ENCODE peak calls at places on chromosomes 7 and 10, in five cellular contexts. One of them, this sample, is unnamed.

GRCh38 chr10:77159538-77160110 is 478.0 kb downstream of the KCNMA1 start:
- DNase-seq in heart left ventricle: no peak
- DNase-seq in heart right ventricle: no peak
- DNase-seq in small intestine: no peak
- DNase-seq in cardiac muscle cell: no peak
- DNase-seq in this sample: no peak

GRCh38 chr10:71821909-71822763 is 28.9 kb downstream of the PSAP start:
- DNase-seq in heart left ventricle: no peak
- DNase-seq in heart right ventricle: no peak
- DNase-seq in small intestine: no peak
- DNase-seq in cardiac muscle cell: no peak
- DNase-seq in this sample: no peak

GRCh38 chr10:46042527-46042926 is 3.5 kb downstream of the MSMB start:
- DNase-seq in heart left ventricle: no peak
- DNase-seq in heart right ventricle: no peak
- DNase-seq in small intestine: no peak
- DNase-seq in cardiac muscle cell: no peak
- DNase-seq in this sample: no peak

GRCh38 chr10:76973515-76974289 is 663.9 kb downstream of the KCNMA1 start:
- DNase-seq in heart left ventricle: no peak
- DNase-seq in heart right ventricle: no peak
- DNase-seq in small intestine: no peak
- DNase-seq in cardiac muscle cell: no peak
- DNase-seq in this sample: no peak

GRCh38 chr10:72935358-72935757 is 19.2 kb downstream of the PLA2G12B start:
- DNase-seq in heart left ventricle: no peak
- DNase-seq in heart right ventricle: no peak
- DNase-seq in small intestine: no peak
- DNase-seq in cardiac muscle cell: no peak
- DNase-seq in this sample: no peak

GRCh38 chr10:33952692-33953360 is 618.4 kb upstream of the NRP1 start:
- DNase-seq in heart left ventricle: no peak
- DNase-seq in heart right ventricle: no peak
- DNase-seq in small intestine: no peak
- DNase-seq in cardiac muscle cell: no peak
- DNase-seq in this sample: no peak

GRCh38 chr7:98084631-98085030 is 22.0 kb upstream of the LMTK2 start:
- DNase-seq in heart left ventricle: no peak
- DNase-seq in heart right ventricle: no peak
- DNase-seq in small intestine: no peak
- DNase-seq in cardiac muscle cell: no peak
- DNase-seq in this sample: no peak

GRCh38 chr10:15035385-15036301 is 8.1 kb upstream of the OLAH start:
- DNase-seq in heart left ventricle: no peak
- DNase-seq in heart right ventricle: no peak
- DNase-seq in small intestine: no peak
- DNase-seq in cardiac muscle cell: no peak
- DNase-seq in this sample: peak; percentile 16

GRCh38 chr10:22183771-22184466 is 33.9 kb downstream of the EBLN1 start:
- DNase-seq in heart left ventricle: no peak
- DNase-seq in heart right ventricle: no peak
- DNase-seq in small intestine: no peak
- DNase-seq in cardiac muscle cell: no peak
- DNase-seq in this sample: no peak

GRCh38 chr10:11863353-11864105 is 40.4 kb downstream of the PROSER2 start:
- DNase-seq in heart left ventricle: no peak
- DNase-seq in heart right ventricle: no peak
- DNase-seq in small intestine: peak; percentile 57
- DNase-seq in cardiac muscle cell: no peak
- DNase-seq in this sample: no peak

GRCh38 chr10:63491558-63492316 is 26.0 kb upstream of the JMJD1C start:
- DNase-seq in heart left ventricle: no peak
- DNase-seq in heart right ventricle: no peak
- DNase-seq in small intestine: no peak
- DNase-seq in cardiac muscle cell: peak; percentile 28
- DNase-seq in this sample: no peak

GRCh38 chr10:71270301-71270777 is 48.7 kb upstream of the SLC29A3 start:
- DNase-seq in heart left ventricle: no peak
- DNase-seq in heart right ventricle: peak; percentile 24
- DNase-seq in small intestine: peak; percentile 60
- DNase-seq in cardiac muscle cell: peak; percentile 87
- DNase-seq in this sample: peak; percentile 64

GRCh38 chr7:116525298-116525912 is 569 bp downstream of the CAV1 start:
- DNase-seq in heart left ventricle: peak; percentile 74
- DNase-seq in heart right ventricle: peak; percentile 58
- DNase-seq in small intestine: peak; percentile 19
- DNase-seq in cardiac muscle cell: no peak
- DNase-seq in this sample: peak; percentile 43

GRCh38 chr10:68665841-68666240 is 55.2 kb upstream of the CCAR1 start:
- DNase-seq in heart left ventricle: no peak
- DNase-seq in heart right ventricle: no peak
- DNase-seq in small intestine: no peak
- DNase-seq in cardiac muscle cell: no peak
- DNase-seq in this sample: no peak

GRCh38 chr10:93680414-93681047 is 21.9 kb downstream of the FRA10AC1 start:
- DNase-seq in heart left ventricle: no peak
- DNase-seq in heart right ventricle: no peak
- DNase-seq in small intestine: peak; percentile 64
- DNase-seq in cardiac muscle cell: peak; percentile 39
- DNase-seq in this sample: no peak

GRCh38 chr7:68619476-68619875 is 978.8 kb upstream of the AUTS2 start:
- DNase-seq in heart left ventricle: no peak
- DNase-seq in heart right ventricle: no peak
- DNase-seq in small intestine: no peak
- DNase-seq in cardiac muscle cell: no peak
- DNase-seq in this sample: no peak

GRCh38 chr10:98477861-98478260 is 31.1 kb upstream of the HPS1 start:
- DNase-seq in heart left ventricle: no peak
- DNase-seq in heart right ventricle: no peak
- DNase-seq in small intestine: no peak
- DNase-seq in cardiac muscle cell: no peak
- DNase-seq in this sample: no peak

GRCh38 chr7:101507791-101508252 is 121.3 kb downstream of the MYL10 start:
- DNase-seq in heart left ventricle: no peak
- DNase-seq in heart right ventricle: no peak
- DNase-seq in small intestine: peak; percentile 16
- DNase-seq in cardiac muscle cell: peak; percentile 77
- DNase-seq in this sample: peak; percentile 14

GRCh38 chr7:91357379-91357778 is 93.1 kb downstream of the FZD1 start:
- DNase-seq in heart left ventricle: no peak
- DNase-seq in heart right ventricle: no peak
- DNase-seq in small intestine: no peak
- DNase-seq in cardiac muscle cell: peak; percentile 14
- DNase-seq in this sample: no peak

GRCh38 chr10:26840938-26841732 is 19.6 kb downstream of the ABI1 start:
- DNase-seq in heart left ventricle: no peak
- DNase-seq in heart right ventricle: no peak
- DNase-seq in small intestine: no peak
- DNase-seq in cardiac muscle cell: no peak
- DNase-seq in this sample: no peak

DNA sequence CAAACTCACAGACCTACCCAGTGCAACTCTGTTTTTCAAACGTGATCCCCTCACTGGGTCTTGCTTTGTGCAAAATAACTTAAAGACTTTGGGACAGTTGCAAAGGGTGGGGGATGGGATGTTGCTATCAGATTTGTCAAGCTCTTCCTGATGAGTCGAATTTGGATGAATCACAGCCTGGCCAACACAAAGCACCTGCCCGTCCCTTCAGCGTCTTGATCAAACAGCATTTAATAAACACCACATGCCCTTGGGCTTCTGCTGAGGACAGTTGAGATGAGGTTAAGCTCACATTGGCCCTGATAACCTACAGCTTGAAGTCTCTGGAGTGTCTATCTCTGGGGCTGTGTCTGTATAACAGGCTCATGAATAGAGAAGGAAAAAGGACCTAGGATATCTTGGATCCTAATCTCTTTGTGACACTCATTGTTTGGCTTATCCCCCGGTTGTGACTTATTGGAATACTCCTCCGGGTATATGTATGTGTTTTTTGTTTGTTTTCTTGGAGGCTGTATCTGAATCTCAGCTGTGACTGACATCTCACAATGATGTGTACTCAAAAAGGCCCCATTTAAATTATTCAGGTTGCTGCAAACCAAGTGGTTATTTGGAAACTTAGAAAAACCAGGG is 132.6 kb upstream of the NAMPT start:
- DNase-seq in heart left ventricle: no peak
- DNase-seq in heart right ventricle: no peak
- DNase-seq in small intestine: no peak
- DNase-seq in cardiac muscle cell: no peak
- DNase-seq in this sample: no peak
- H3K27ac ChIP-seq in heart left ventricle: no peak overlapping the region
- H3K27ac ChIP-seq in heart right ventricle: no peak overlapping the region
- H3K27ac ChIP-seq in small intestine: peak overlapping the region; percentile 22
- H3K27ac ChIP-seq in cardiac muscle cell: no peak overlapping the region
- H3K27ac ChIP-seq in this sample: no peak overlapping the region

GRCh38 chr7:2952316-2952715 is 91.4 kb downstream of the CARD11 start:
- DNase-seq in heart left ventricle: no peak
- DNase-seq in heart right ventricle: no peak
- DNase-seq in small intestine: no peak
- DNase-seq in cardiac muscle cell: no peak
- DNase-seq in this sample: no peak

GRCh38 chr7:2953099-2953498 is 90.6 kb downstream of the CARD11 start:
- DNase-seq in heart left ventricle: no peak
- DNase-seq in heart right ventricle: no peak
- DNase-seq in small intestine: no peak
- DNase-seq in cardiac muscle cell: no peak
- DNase-seq in this sample: no peak

GRCh38 chr7:2954433-2954853 is 89.2 kb downstream of the CARD11 start:
- DNase-seq in heart left ventricle: no peak
- DNase-seq in heart right ventricle: no peak
- DNase-seq in small intestine: peak; percentile 41
- DNase-seq in cardiac muscle cell: no peak
- DNase-seq in this sample: peak; percentile 28

GRCh38 chr7:2955177-2955768 is 88.4 kb downstream of the CARD11 start:
- DNase-seq in heart left ventricle: no peak
- DNase-seq in heart right ventricle: no peak
- DNase-seq in small intestine: no peak
- DNase-seq in cardiac muscle cell: no peak
- DNase-seq in this sample: no peak

GRCh38 chr7:2953588-2954407 is 89.9 kb downstream of the CARD11 start:
- DNase-seq in heart left ventricle: no peak
- DNase-seq in heart right ventricle: no peak
- DNase-seq in small intestine: no peak
- DNase-seq in cardiac muscle cell: no peak
- DNase-seq in this sample: no peak
- H3K36me3 ChIP-seq in heart left ventricle: no peaks in the 10 kb centered on the region
- H3K36me3 ChIP-seq in heart right ventricle: no peaks in the 10 kb centered on the region
- H3K36me3 ChIP-seq in small intestine: no peaks in the 10 kb centered on the region
- H3K36me3 ChIP-seq in cardiac muscle cell: no peaks in the 10 kb centered on the region
- H3K36me3 ChIP-seq in this sample: no peaks in the 10 kb centered on the region

GRCh38 chr7:143407296-143408246 is 1.1 kb downstream of the EPHA1 start:
- DNase-seq in heart left ventricle: no peak
- DNase-seq in heart right ventricle: no peak
- DNase-seq in small intestine: no peak
- DNase-seq in cardiac muscle cell: no peak
- DNase-seq in this sample: no peak

GRCh38 chr7:143408686-143409551 is at the start of gene EPHA1:
- DNase-seq in heart left ventricle: no peak
- DNase-seq in heart right ventricle: no peak
- DNase-seq in small intestine: peak; percentile 91
- DNase-seq in cardiac muscle cell: no peak
- DNase-seq in this sample: peak; percentile 75

GRCh38 chr7:143405671-143406352 is 2.8 kb downstream of the EPHA1 start:
- DNase-seq in heart left ventricle: no peak
- DNase-seq in heart right ventricle: no peak
- DNase-seq in small intestine: peak; percentile 85
- DNase-seq in cardiac muscle cell: no peak
- DNase-seq in this sample: no peak

GRCh38 chr7:143410523-143411004 is 1.9 kb upstream of the EPHA1 start:
- DNase-seq in heart left ventricle: no peak
- DNase-seq in heart right ventricle: no peak
- DNase-seq in small intestine: no peak
- DNase-seq in cardiac muscle cell: no peak
- DNase-seq in this sample: no peak

GRCh38 chr7:143408247-143408685 is 390 bp downstream of the EPHA1 start:
- DNase-seq in heart left ventricle: no peak
- DNase-seq in heart right ventricle: no peak
- DNase-seq in small intestine: no peak
- DNase-seq in cardiac muscle cell: no peak
- DNase-seq in this sample: no peak
- H3K4me1 ChIP-seq in heart left ventricle: peaks cover 6% of the 10 kb centered on the region
- H3K4me1 ChIP-seq in heart right ventricle: peaks cover 26% of the 10 kb centered on the region
- H3K4me1 ChIP-seq in small intestine: peaks cover 22% of the 10 kb centered on the region
- H3K4me1 ChIP-seq in cardiac muscle cell: peaks cover 8% of the 10 kb centered on the region
- H3K4me1 ChIP-seq in this sample: peaks cover 34% of the 10 kb centered on the region

GRCh38 chr7:130867039-130867438 is 133.0 kb upstream of the KLF14 start:
- DNase-seq in heart left ventricle: no peak
- DNase-seq in heart right ventricle: no peak
- DNase-seq in small intestine: no peak
- DNase-seq in cardiac muscle cell: no peak
- DNase-seq in this sample: no peak
- H3K27ac ChIP-seq in heart left ventricle: no peak overlapping the region
- H3K27ac ChIP-seq in heart right ventricle: no peak overlapping the region
- H3K27ac ChIP-seq in small intestine: no peak overlapping the region
- H3K27ac ChIP-seq in cardiac muscle cell: no peak overlapping the region
- H3K27ac ChIP-seq in this sample: no peak overlapping the region

DNA sequence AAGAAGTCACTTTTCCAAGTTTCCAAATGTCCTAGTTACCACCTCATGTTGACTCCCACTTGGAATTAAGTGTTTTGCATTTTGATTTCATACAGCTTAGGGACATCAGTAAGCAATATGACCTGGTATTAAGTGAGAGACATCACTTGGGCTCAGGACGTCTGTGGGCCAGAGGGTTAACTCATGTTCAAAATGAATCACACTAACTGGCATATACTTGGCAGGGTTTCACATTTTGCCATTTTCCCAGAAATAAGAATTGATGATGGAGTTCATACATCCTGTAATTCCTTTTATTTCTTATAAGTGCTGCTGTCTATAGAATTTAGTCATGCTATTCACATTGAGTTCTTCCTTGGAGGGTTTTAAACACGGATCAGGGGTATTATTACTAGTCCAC is 516.5 kb downstream of the PHTF2 start:
- DNase-seq in heart left ventricle: no peak
- DNase-seq in heart right ventricle: no peak
- DNase-seq in small intestine: no peak
- DNase-seq in cardiac muscle cell: no peak
- DNase-seq in this sample: no peak
- H3K36me3 ChIP-seq in heart left ventricle: no peaks in the 10 kb centered on the region
- H3K36me3 ChIP-seq in heart right ventricle: no peaks in the 10 kb centered on the region
- H3K36me3 ChIP-seq in small intestine: no peaks in the 10 kb centered on the region
- H3K36me3 ChIP-seq in cardiac muscle cell: no peaks in the 10 kb centered on the region
- H3K36me3 ChIP-seq in this sample: no peaks in the 10 kb centered on the region

GRCh38 chr10:125146791-125147604 is 13.4 kb downstream of the CTBP2 start:
- DNase-seq in heart left ventricle: no peak
- DNase-seq in heart right ventricle: no peak
- DNase-seq in small intestine: peak; percentile 71
- DNase-seq in cardiac muscle cell: no peak
- DNase-seq in this sample: no peak

GRCh38 chr10:125144209-125144608 is 16.2 kb downstream of the CTBP2 start:
- DNase-seq in heart left ventricle: no peak
- DNase-seq in heart right ventricle: no peak
- DNase-seq in small intestine: no peak
- DNase-seq in cardiac muscle cell: no peak
- DNase-seq in this sample: no peak

GRCh38 chr10:125145636-125146035 is 14.7 kb downstream of the CTBP2 start:
- DNase-seq in heart left ventricle: no peak
- DNase-seq in heart right ventricle: no peak
- DNase-seq in small intestine: no peak
- DNase-seq in cardiac muscle cell: no peak
- DNase-seq in this sample: no peak

GRCh38 chr10:125142946-125143345 is 17.4 kb downstream of the CTBP2 start:
- DNase-seq in heart left ventricle: no peak
- DNase-seq in heart right ventricle: no peak
- DNase-seq in small intestine: no peak
- DNase-seq in cardiac muscle cell: no peak
- DNase-seq in this sample: no peak

GRCh38 chr10:125144693-125145623 is 15.4 kb downstream of the CTBP2 start:
- DNase-seq in heart left ventricle: no peak
- DNase-seq in heart right ventricle: no peak
- DNase-seq in small intestine: peak; percentile 61
- DNase-seq in cardiac muscle cell: no peak
- DNase-seq in this sample: no peak
- H3K4me1 ChIP-seq in heart left ventricle: peaks cover 38% of the 10 kb centered on the region
- H3K4me1 ChIP-seq in heart right ventricle: peaks cover 80% of the 10 kb centered on the region
- H3K4me1 ChIP-seq in small intestine: peaks cover 21% of the 10 kb centered on the region
- H3K4me1 ChIP-seq in cardiac muscle cell: peaks cover 30% of the 10 kb centered on the region
- H3K4me1 ChIP-seq in this sample: peaks cover 50% of the 10 kb centered on the region

This sample was measured in transverse colon.